ENCODE peak calls at places on chromosomes 16 and 17, in five cellular contexts. X, A, M, L and Z are unnamed samples.

GRCh38 chr17:61403846-61404701 is 4.4 kb downstream of the TBX2 start:
- DNase-seq in A (no peak), L (no peak), M (peak), X (no peak), Z (no peak)

GRCh38 chr16:51549836-51550235 is 398.8 kb upstream of the SALL1 start:
- DNase-seq in L (no peak), A (peak), X (no peak), M (no peak), Z (no peak)

GRCh38 chr16:27723711-27724490 is 174.0 kb downstream of the KATNIP start:
- DNase-seq in A (no peak), X (no peak), M (no peak), L (no peak), Z (peak)

GRCh38 chr17:2395258-2396170 is 5.3 kb downstream of the MNT start:
- DNase-seq in L (no peak), M (no peak), X (no peak), A (peak), Z (no peak)

GRCh38 chr16:56776562-56776961 is 46.6 kb downstream of the NUP93 start:
- DNase-seq in X (no peak), L (no peak), M (no peak), A (peak), Z (peak)

GRCh38 chr16:72876221-72876620 is 171.7 kb downstream of the ZFHX3 start:
- DNase-seq in L (no peak), X (no peak), M (no peak), A (peak), Z (peak)

GRCh38 chr17:80012156-80012555 is 23.5 kb downstream of the TBC1D16 start:
- DNase-seq in A (no peak), L (no peak), M (no peak), X (no peak), Z (no peak)

GRCh38 chr17:70423562-70423961 is 254.2 kb downstream of the KCNJ2 start:
- DNase-seq in A (no peak), M (no peak), L (no peak), X (no peak), Z (no peak)

GRCh38 chr17:58247511-58248363 is 9.4 kb downstream of the LPO start:
- DNase-seq in A (no peak), X (no peak), L (no peak), M (no peak), Z (no peak)

GRCh38 chr17:21201302-21201602 is 12.7 kb downstream of the TMEM11 start:
- DNase-seq in M (no peak), L (no peak), X (no peak), A (peak), Z (no peak)

GRCh38 chr17:78808106-78808635 is 26.1 kb upstream of the CYTH1 start:
- DNase-seq in M (no peak), L (no peak), X (no peak), A (peak), Z (no peak)

GRCh38 chr16:526181-527014 is 1.1 kb upstream of the CAPN15 start:
- DNase-seq in X (no peak), L (peak), M (peak), A (peak), Z (peak)

GRCh38 chr17:77570565-77570898 is 388.0 kb upstream of the TNRC6C start:
- DNase-seq in L (no peak), A (no peak), M (no peak), X (no peak), Z (no peak)

GRCh38 chr17:488993-489757 is 136.6 kb upstream of the RPH3AL start:
- DNase-seq in X (no peak), A (no peak), L (peak), M (peak), Z (no peak)

GRCh38 chr17:7548585-7549400 is at the start of gene TNFSF12:
- DNase-seq in M (peak), X (no peak), A (peak), L (no peak), Z (peak)
- TF ChIP-seq CTCF in M (no peak), X (peak), A (no peak), L (peak), Z (no peak)

GRCh38 chr17:57084802-57085447 is at the start of gene AKAP1:
- DNase-seq in L (peak), X (peak), M (peak), A (peak), Z (peak)
- TF ChIP-seq CTCF in L (peak), X (peak), M (peak), A (no peak), Z (peak)

DNA sequence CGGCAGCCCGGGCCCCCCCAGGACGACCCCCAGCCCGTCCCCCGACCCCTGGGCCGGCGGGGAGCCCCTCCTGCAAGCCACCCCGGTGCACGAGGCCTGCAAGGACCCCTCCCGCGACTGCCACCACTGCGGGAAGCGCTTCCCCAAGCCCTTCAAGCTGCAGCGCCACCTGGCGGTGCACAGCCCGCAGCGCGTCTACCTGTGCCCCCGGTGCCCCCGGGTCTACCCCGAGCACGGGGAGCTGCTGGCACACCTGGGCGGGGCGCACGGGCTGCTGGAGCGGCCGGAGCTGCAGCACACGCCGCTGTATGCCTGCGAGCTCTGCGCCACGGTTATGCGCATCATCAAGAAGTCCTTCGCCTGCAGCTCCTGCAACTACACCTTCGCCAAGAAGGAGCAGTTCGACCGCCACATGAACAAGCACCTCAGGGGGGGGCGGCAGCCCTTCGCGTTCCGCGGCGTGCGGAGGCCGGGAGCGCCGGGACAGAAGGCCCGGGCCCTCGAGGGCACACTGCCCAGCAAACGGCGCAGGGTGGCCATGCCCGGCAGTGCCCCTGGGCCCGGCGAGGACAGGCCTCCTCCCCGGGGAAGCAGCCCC is 15.6 kb upstream of the ZFPM1 start:
- DNase-seq in X (no peak), M (peak), L (peak), A (no peak), Z (peak)
- TF ChIP-seq CTCF in X (peak), M (peak), L (peak), A (peak), Z (peak)

GRCh38 chr17:19812407-19812806 is 55.3 kb downstream of the ULK2 start:
- DNase-seq in L (no peak), A (no peak), M (peak), X (no peak), Z (no peak)
- TF ChIP-seq CTCF in L (peak), A (peak), M (peak), X (no peak), Z (no peak)